ENCODE peak calls at places on chromosomes 2 and 18, in six cellular contexts. R is IMR-90, H is H1, J is H9, V is trophoblast cell, G is neuronal stem cell. B is an unnamed sample.

GRCh38 chr2:196798980-196799379 is 503 bp downstream of the GTF3C3 start:
- DNase-seq in R (no peak), H (no peak), J (no peak), V (no peak), G (peak; percentile 1), B (no peak)

GRCh38 chr2:207815254-207815653 is 45.5 kb upstream of the FZD5 start:
- DNase-seq in R (no peak), H (no peak), J (no peak), V (no peak), G (no peak), B (no peak)

GRCh38 chr18:40866013-40866644 is 1088.9 kb upstream of the PIK3C3 start:
- DNase-seq in R (no peak), H (no peak), J (peak; percentile 36), V (no peak), G (no peak), B (no peak)

GRCh38 chr2:74502147-74502719 is 2.8 kb upstream of the LBX2 start:
- DNase-seq in R (no peak), H (peak; percentile 67), J (no peak), V (no peak), G (no peak), B (peak; percentile 41)

GRCh38 chr18:13137939-13138821 is 80.4 kb upstream of the LDLRAD4 start:
- DNase-seq in R (peak; percentile 8), H (no peak), J (no peak), V (peak; percentile 74), G (no peak), B (no peak)

GRCh38 chr2:26901326-26902183 is 53.6 kb downstream of the DPYSL5 start:
- DNase-seq in R (no peak), H (no peak), J (peak; percentile 47), V (no peak), G (no peak), B (no peak)

GRCh38 chr2:152301131-152301530 is 33.8 kb upstream of the FMNL2 start:
- DNase-seq in R (no peak), H (no peak), J (no peak), V (peak; percentile 57), G (no peak), B (no peak)

GRCh38 chr2:121002597-121002996 is 266.9 kb downstream of the GLI2 start:
- DNase-seq in R (no peak), H (peak; percentile 45), J (peak; percentile 55), V (no peak), G (no peak), B (no peak)

GRCh38 chr2:170005702-170006101 is 172.2 kb upstream of the MYO3B start:
- DNase-seq in R (no peak), H (no peak), J (peak; percentile 51), V (no peak), G (no peak), B (no peak)

GRCh38 chr2:24809316-24810007 is 16.2 kb downstream of the CENPO start:
- DNase-seq in R (peak; percentile 60), H (peak; percentile 13), J (no peak), V (no peak), G (no peak), B (peak; percentile 68)

GRCh38 chr2:223532161-223532560 is 70.0 kb downstream of the SCG2 start:
- DNase-seq in R (peak; percentile 19), H (no peak), J (no peak), V (no peak), G (no peak), B (no peak)

GRCh38 chr2:194545978-194546377 is 1111.0 kb upstream of the SLC39A10 start:
- DNase-seq in R (no peak), H (no peak), J (no peak), V (no peak), G (no peak), B (no peak)

GRCh38 chr2:19971691-19972090 is 18.2 kb downstream of the WDR35 start:
- DNase-seq in R (no peak), H (no peak), J (no peak), V (no peak), G (no peak), B (no peak)

GRCh38 chr18:73835656-73836055 is 312.0 kb downstream of the FBXO15 start:
- DNase-seq in R (peak; percentile 32), H (no peak), J (no peak), V (no peak), G (no peak), B (peak; percentile 18)

GRCh38 chr2:118988706-118989105 is 46.7 kb downstream of the MARCO start:
- DNase-seq in R (no peak), H (peak; percentile 28), J (no peak), V (no peak), G (no peak), B (no peak)

GRCh38 chr2:232485333-232485756 is 2.3 kb downstream of the ECEL1 start:
- DNase-seq in R (no peak), H (no peak), J (no peak), V (no peak), G (no peak), B (no peak)

GRCh38 chr2:148653437-148653836 is 8.9 kb downstream of the EPC2 start:
- DNase-seq in R (peak; percentile 30), H (no peak), J (no peak), V (no peak), G (no peak), B (peak; percentile 52)
- H3K4me1 ChIP-seq in R (peaks cover 3% of the 10 kb centered on the region), H (peaks cover 3% of the 10 kb centered on the region), J (peaks cover 5% of the 10 kb centered on the region), V (no peaks in the 10 kb centered on the region), G (no peaks in the 10 kb centered on the region), B (no peaks in the 10 kb centered on the region)

GRCh38 chr2:12066986-12067385 is 320.6 kb downstream of the LPIN1 start:
- DNase-seq in R (no peak), H (no peak), J (no peak), V (no peak), G (no peak), B (no peak)

GRCh38 chr2:12071343-12071742 is 324.9 kb downstream of the LPIN1 start:
- DNase-seq in R (no peak), H (no peak), J (no peak), V (no peak), G (no peak), B (no peak)

GRCh38 chr2:12070153-12070552 is 323.7 kb downstream of the LPIN1 start:
- DNase-seq in R (no peak), H (no peak), J (no peak), V (no peak), G (no peak), B (no peak)

GRCh38 chr2:12070581-12070980 is 324.1 kb downstream of the LPIN1 start:
- DNase-seq in R (peak; percentile 56), H (no peak), J (no peak), V (no peak), G (no peak), B (no peak)

DNA sequence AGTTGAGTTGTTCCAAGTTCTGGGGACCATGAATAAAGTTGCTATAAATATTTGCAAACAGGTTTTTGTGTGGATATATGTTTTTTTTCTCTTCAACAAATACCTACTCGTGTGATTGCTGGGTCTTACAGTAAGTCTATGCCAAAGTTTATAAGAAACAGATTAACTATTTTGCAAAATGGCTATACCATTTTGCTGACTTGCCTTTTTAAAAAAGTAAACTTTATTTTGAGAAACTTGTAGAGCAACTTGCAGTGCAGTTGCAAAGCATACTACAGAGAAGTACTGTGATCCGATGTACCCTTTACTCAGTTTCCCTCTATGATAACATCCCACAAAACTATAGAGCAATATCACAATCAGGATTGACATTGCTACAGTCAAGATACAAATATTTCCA is 322.7 kb downstream of the LPIN1 start:
- DNase-seq in R (no peak), H (no peak), J (no peak), V (no peak), G (no peak), B (no peak)
- H3K14ac ChIP-seq in R (no peak overlapping the region), H (no peak overlapping the region), J (no peak overlapping the region), V (no peak overlapping the region), G (no peak overlapping the region), B (no peak overlapping the region)

DNA sequence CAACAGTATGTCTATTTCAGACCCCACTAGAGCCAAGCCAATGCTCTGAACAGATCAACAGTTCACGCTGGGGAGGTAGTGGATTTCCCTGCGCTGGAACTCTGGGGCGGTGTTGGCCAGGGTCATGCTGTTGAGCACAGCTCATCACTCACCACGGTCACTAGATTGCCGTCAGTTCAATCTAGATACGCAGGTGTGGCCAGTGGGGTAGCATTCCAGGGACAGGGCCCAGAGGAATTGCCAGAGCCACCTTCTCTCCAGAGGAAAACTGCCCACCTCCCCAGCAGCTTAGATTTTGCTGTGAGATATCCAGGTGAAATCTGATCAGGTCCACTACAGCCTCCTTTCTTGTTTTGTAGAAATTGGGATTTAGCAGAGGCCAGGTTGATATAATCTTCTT is 101.8 kb downstream of the SOX11 start:
- DNase-seq in R (no peak), H (no peak), J (no peak), V (no peak), G (no peak), B (no peak)
- H3K9ac ChIP-seq in R (no peak overlapping the region), H (no peak overlapping the region), J (no peak overlapping the region), V (no peak overlapping the region), G (no peak overlapping the region), B (no peak overlapping the region)

DNA sequence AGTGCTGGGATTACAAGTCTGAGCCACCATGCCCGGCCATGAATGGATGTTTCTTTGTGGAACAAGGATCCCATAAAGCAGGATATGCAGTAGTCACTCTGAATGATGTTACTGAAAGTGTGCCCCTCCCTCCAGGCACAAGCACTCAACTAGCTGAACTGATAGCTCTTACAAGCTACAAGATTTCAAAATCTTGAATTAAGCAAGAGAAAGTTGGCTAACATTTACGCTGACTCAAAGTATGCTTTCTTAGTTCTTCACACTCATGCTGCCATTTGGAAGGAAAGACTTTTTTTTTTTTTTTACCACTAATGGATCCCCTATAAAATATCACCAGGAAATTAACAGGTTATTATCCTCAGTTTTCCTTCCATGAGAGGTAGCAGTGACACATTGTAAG is 549.0 kb upstream of the PKDCC start:
- DNase-seq in R (no peak), H (no peak), J (no peak), V (no peak), G (no peak), B (no peak)
- H3K4me1 ChIP-seq in R (no peaks in the 10 kb centered on the region), H (no peaks in the 10 kb centered on the region), J (no peaks in the 10 kb centered on the region), V (no peaks in the 10 kb centered on the region), G (no peaks in the 10 kb centered on the region), B (no peaks in the 10 kb centered on the region)

GRCh38 chr2:234695981-234696380 is 199.1 kb upstream of the ARL4C start:
- DNase-seq in R (no peak), H (no peak), J (no peak), V (peak; percentile 57), G (no peak), B (no peak)
- H3K14ac ChIP-seq in R (no peak overlapping the region), H (no peak overlapping the region), J (no peak overlapping the region), V (no peak overlapping the region), G (no peak overlapping the region), B (no peak overlapping the region)

DNA sequence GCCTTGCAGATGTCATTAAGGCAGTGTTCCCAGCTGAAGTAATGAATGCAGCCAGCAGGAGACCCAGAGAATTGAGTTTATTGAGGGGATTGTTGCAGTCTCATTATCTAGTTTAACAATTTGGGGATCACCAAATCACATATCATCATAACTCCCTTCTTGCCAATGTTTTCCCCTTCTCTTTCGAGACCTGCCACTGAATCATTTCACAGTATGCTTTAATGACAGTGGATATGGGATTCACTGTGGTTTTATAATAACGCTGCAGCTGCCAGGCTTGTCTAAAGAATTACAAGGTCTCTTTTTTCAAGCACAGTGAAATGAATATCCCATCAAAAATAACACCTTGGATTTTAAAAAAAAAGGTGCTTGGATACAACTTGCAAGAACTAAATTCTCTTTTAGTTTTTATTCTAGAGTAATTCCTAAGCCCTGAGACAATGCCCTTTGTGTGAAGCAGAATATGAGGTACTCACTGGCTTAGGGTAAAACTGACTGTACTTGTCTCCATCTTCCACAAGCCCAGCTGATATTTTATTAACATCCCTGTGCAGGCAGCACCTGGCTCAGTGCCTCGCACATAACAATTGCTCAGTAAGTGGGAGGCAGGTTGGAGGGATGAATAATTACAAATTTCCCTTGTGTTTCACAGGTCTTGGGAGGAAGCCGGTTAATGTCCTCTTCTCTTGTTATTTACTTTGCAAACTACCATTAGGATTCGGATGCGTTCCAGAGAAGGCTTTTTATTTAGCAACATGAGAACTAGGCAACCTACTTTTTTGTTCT is 249.6 kb upstream of the FSHR start:
- DNase-seq in R (no peak), H (no peak), J (no peak), V (no peak), G (no peak), B (no peak)
- H3K9ac ChIP-seq in R (no peak overlapping the region), H (peak overlapping the region; percentile 34), J (no peak overlapping the region), V (no peak overlapping the region), G (no peak overlapping the region), B (no peak overlapping the region)

B was measured in mesenchymal stem cell.